ENCODE peak calls at places on chromosomes 6 and 20, in nine cellular contexts. One of them, this sample, is unnamed.

GRCh38 chr6:74899416-74899815 is 306.4 kb downstream of the COL12A1 start:
- DNase-seq in DMS153: no peak
- DNase-seq in GM13976: no peak
- DNase-seq in upper lobe of right lung: no peak
- DNase-seq in M059J: peak; percentile 81
- DNase-seq in aorta: no peak
- DNase-seq in T-cell: no peak
- DNase-seq in fibroblast of mammary gland: peak; percentile 73
- DNase-seq in GM04504: peak; percentile 9
- DNase-seq in this sample: peak; percentile 68

GRCh38 chr20:36098364-36098763 is 56.2 kb upstream of the EPB41L1 start:
- DNase-seq in DMS153: no peak
- DNase-seq in GM13976: no peak
- DNase-seq in upper lobe of right lung: no peak
- DNase-seq in M059J: peak; percentile 71
- DNase-seq in aorta: peak; percentile 28
- DNase-seq in T-cell: no peak
- DNase-seq in fibroblast of mammary gland: peak; percentile 55
- DNase-seq in GM04504: peak; percentile 35
- DNase-seq in this sample: peak; percentile 76

GRCh38 chr6:56760842-56761241 is 118.2 kb upstream of the DST start:
- DNase-seq in DMS153: no peak
- DNase-seq in GM13976: no peak
- DNase-seq in upper lobe of right lung: no peak
- DNase-seq in M059J: peak; percentile 84
- DNase-seq in aorta: no peak
- DNase-seq in T-cell: no peak
- DNase-seq in fibroblast of mammary gland: no peak
- DNase-seq in GM04504: no peak
- DNase-seq in this sample: peak; percentile 75

GRCh38 chr20:48630342-48631075 is 197.3 kb downstream of the PREX1 start:
- DNase-seq in DMS153: no peak
- DNase-seq in GM13976: no peak
- DNase-seq in upper lobe of right lung: no peak
- DNase-seq in M059J: peak; percentile 76
- DNase-seq in aorta: no peak
- DNase-seq in T-cell: no peak
- DNase-seq in fibroblast of mammary gland: no peak
- DNase-seq in GM04504: no peak
- DNase-seq in this sample: peak; percentile 32

GRCh38 chr6:44189257-44189656 is 27.5 kb upstream of the MYMX start:
- DNase-seq in DMS153: no peak
- DNase-seq in GM13976: no peak
- DNase-seq in upper lobe of right lung: peak; percentile 25
- DNase-seq in M059J: peak; percentile 30
- DNase-seq in aorta: peak; percentile 17
- DNase-seq in T-cell: no peak
- DNase-seq in fibroblast of mammary gland: no peak
- DNase-seq in GM04504: no peak
- DNase-seq in this sample: no peak

GRCh38 chr6:125120054-125120590 is 33.5 kb upstream of the TPD52L1 start:
- DNase-seq in DMS153: no peak
- DNase-seq in GM13976: no peak
- DNase-seq in upper lobe of right lung: no peak
- DNase-seq in M059J: no peak
- DNase-seq in aorta: no peak
- DNase-seq in T-cell: no peak
- DNase-seq in fibroblast of mammary gland: no peak
- DNase-seq in GM04504: no peak
- DNase-seq in this sample: no peak

GRCh38 chr6:4848382-4849068 is 72.3 kb downstream of the CDYL start:
- DNase-seq in DMS153: no peak
- DNase-seq in GM13976: no peak
- DNase-seq in upper lobe of right lung: no peak
- DNase-seq in M059J: peak; percentile 26
- DNase-seq in aorta: no peak
- DNase-seq in T-cell: no peak
- DNase-seq in fibroblast of mammary gland: peak; percentile 14
- DNase-seq in GM04504: no peak
- DNase-seq in this sample: peak; percentile 37

GRCh38 chr20:57552471-57552870 is 8.4 kb upstream of the PCK1 start:
- DNase-seq in DMS153: no peak
- DNase-seq in GM13976: no peak
- DNase-seq in upper lobe of right lung: no peak
- DNase-seq in M059J: no peak
- DNase-seq in aorta: no peak
- DNase-seq in T-cell: no peak
- DNase-seq in fibroblast of mammary gland: no peak
- DNase-seq in GM04504: no peak
- DNase-seq in this sample: no peak

GRCh38 chr20:40942775-40943174 is 85.8 kb upstream of the TOP1 start:
- DNase-seq in DMS153: no peak
- DNase-seq in GM13976: no peak
- DNase-seq in upper lobe of right lung: no peak
- DNase-seq in M059J: peak; percentile 71
- DNase-seq in aorta: no peak
- DNase-seq in T-cell: no peak
- DNase-seq in fibroblast of mammary gland: no peak
- DNase-seq in GM04504: no peak
- DNase-seq in this sample: no peak

GRCh38 chr6:96900873-96901272 is 3.2 kb upstream of the NDUFAF4 start:
- DNase-seq in DMS153: no peak
- DNase-seq in GM13976: no peak
- DNase-seq in upper lobe of right lung: no peak
- DNase-seq in M059J: no peak
- DNase-seq in aorta: no peak
- DNase-seq in T-cell: no peak
- DNase-seq in fibroblast of mammary gland: no peak
- DNase-seq in GM04504: no peak
- DNase-seq in this sample: no peak

GRCh38 chr6:65110031-65110430 is 597.0 kb downstream of the EYS start:
- DNase-seq in DMS153: no peak
- DNase-seq in GM13976: no peak
- DNase-seq in upper lobe of right lung: no peak
- DNase-seq in M059J: peak; percentile 20
- DNase-seq in aorta: no peak
- DNase-seq in T-cell: no peak
- DNase-seq in fibroblast of mammary gland: no peak
- DNase-seq in GM04504: no peak
- DNase-seq in this sample: no peak

GRCh38 chr6:149316740-149317655 is 514 bp upstream of the TAB2 start:
- DNase-seq in DMS153: peak; percentile 85
- DNase-seq in GM13976: peak; percentile 90
- DNase-seq in upper lobe of right lung: peak; percentile 96
- DNase-seq in M059J: peak; percentile 96
- DNase-seq in aorta: peak; percentile 97
- DNase-seq in T-cell: peak; percentile 88
- DNase-seq in fibroblast of mammary gland: peak; percentile 84
- DNase-seq in GM04504: peak; percentile 80
- DNase-seq in this sample: peak; percentile 93

GRCh38 chr20:62740286-62741141 is 31.9 kb downstream of the NTSR1 start:
- DNase-seq in DMS153: no peak
- DNase-seq in GM13976: peak; percentile 89
- DNase-seq in upper lobe of right lung: peak; percentile 63
- DNase-seq in M059J: peak; percentile 99
- DNase-seq in aorta: peak; percentile 68
- DNase-seq in T-cell: peak; percentile 72
- DNase-seq in fibroblast of mammary gland: peak; percentile 94
- DNase-seq in GM04504: peak; percentile 46
- DNase-seq in this sample: peak; percentile 91

GRCh38 chr6:13709698-13710551 is 1.7 kb downstream of the RANBP9 start:
- DNase-seq in DMS153: no peak
- DNase-seq in GM13976: no peak
- DNase-seq in upper lobe of right lung: no peak
- DNase-seq in M059J: no peak
- DNase-seq in aorta: no peak
- DNase-seq in T-cell: no peak
- DNase-seq in fibroblast of mammary gland: peak; percentile 56
- DNase-seq in GM04504: no peak
- DNase-seq in this sample: peak; percentile 52

GRCh38 chr6:25342784-25343183 is 63.6 kb downstream of the CARMIL1 start:
- DNase-seq in DMS153: no peak
- DNase-seq in GM13976: no peak
- DNase-seq in upper lobe of right lung: no peak
- DNase-seq in M059J: peak; percentile 38
- DNase-seq in aorta: no peak
- DNase-seq in T-cell: no peak
- DNase-seq in fibroblast of mammary gland: peak; percentile 54
- DNase-seq in GM04504: peak; percentile 28
- DNase-seq in this sample: peak; percentile 62

GRCh38 chr6:91669904-91670295 is 1083.0 kb upstream of the MAP3K7 start:
- DNase-seq in DMS153: no peak
- DNase-seq in GM13976: no peak
- DNase-seq in upper lobe of right lung: no peak
- DNase-seq in M059J: no peak
- DNase-seq in aorta: no peak
- DNase-seq in T-cell: no peak
- DNase-seq in fibroblast of mammary gland: no peak
- DNase-seq in GM04504: no peak
- DNase-seq in this sample: no peak

GRCh38 chr6:77292564-77293546 is 170.4 kb downstream of the HTR1B start:
- DNase-seq in DMS153: no peak
- DNase-seq in GM13976: no peak
- DNase-seq in upper lobe of right lung: no peak
- DNase-seq in M059J: peak; percentile 91
- DNase-seq in aorta: no peak
- DNase-seq in T-cell: no peak
- DNase-seq in fibroblast of mammary gland: peak; percentile 64
- DNase-seq in GM04504: peak; percentile 74
- DNase-seq in this sample: peak; percentile 95

GRCh38 chr6:31400467-31401289 is 2.7 kb upstream of the MICA start:
- DNase-seq in DMS153: no peak
- DNase-seq in GM13976: peak; percentile 76
- DNase-seq in upper lobe of right lung: peak; percentile 92
- DNase-seq in M059J: peak; percentile 81
- DNase-seq in aorta: peak; percentile 91
- DNase-seq in T-cell: peak; percentile 71
- DNase-seq in fibroblast of mammary gland: peak; percentile 65
- DNase-seq in GM04504: no peak
- DNase-seq in this sample: peak; percentile 75

GRCh38 chr6:108175592-108176279 is 9.9 kb downstream of the NR2E1 start:
- DNase-seq in DMS153: peak; percentile 6
- DNase-seq in GM13976: no peak
- DNase-seq in upper lobe of right lung: peak; percentile 69
- DNase-seq in M059J: no peak
- DNase-seq in aorta: no peak
- DNase-seq in T-cell: no peak
- DNase-seq in fibroblast of mammary gland: no peak
- DNase-seq in GM04504: no peak
- DNase-seq in this sample: no peak

GRCh38 chr20:10779911-10780310 is 106.1 kb upstream of the JAG1 start:
- DNase-seq in DMS153: no peak
- DNase-seq in GM13976: no peak
- DNase-seq in upper lobe of right lung: no peak
- DNase-seq in M059J: no peak
- DNase-seq in aorta: no peak
- DNase-seq in T-cell: no peak
- DNase-seq in fibroblast of mammary gland: no peak
- DNase-seq in GM04504: no peak
- DNase-seq in this sample: no peak

GRCh38 chr6:129849456-129849855 is 11.7 kb downstream of the TMEM244 start:
- DNase-seq in DMS153: no peak
- DNase-seq in GM13976: no peak
- DNase-seq in upper lobe of right lung: no peak
- DNase-seq in M059J: peak; percentile 89
- DNase-seq in aorta: no peak
- DNase-seq in T-cell: no peak
- DNase-seq in fibroblast of mammary gland: peak; percentile 96
- DNase-seq in GM04504: peak; percentile 32
- DNase-seq in this sample: peak; percentile 73

GRCh38 chr20:43590036-43590391 is 723 bp upstream of the IFT52 start:
- DNase-seq in DMS153: peak; percentile 4
- DNase-seq in GM13976: peak; percentile 45
- DNase-seq in upper lobe of right lung: no peak
- DNase-seq in M059J: no peak
- DNase-seq in aorta: no peak
- DNase-seq in T-cell: no peak
- DNase-seq in fibroblast of mammary gland: no peak
- DNase-seq in GM04504: no peak
- DNase-seq in this sample: no peak

GRCh38 chr6:148771212-148771601 is 24.4 kb downstream of the UST start:
- DNase-seq in DMS153: peak; percentile 25
- DNase-seq in GM13976: no peak
- DNase-seq in upper lobe of right lung: peak; percentile 73
- DNase-seq in M059J: no peak
- DNase-seq in aorta: no peak
- DNase-seq in T-cell: no peak
- DNase-seq in fibroblast of mammary gland: no peak
- DNase-seq in GM04504: no peak
- DNase-seq in this sample: no peak

GRCh38 chr20:38242848-38243449 is 17.6 kb downstream of the KIAA1755 start:
- DNase-seq in DMS153: no peak
- DNase-seq in GM13976: no peak
- DNase-seq in upper lobe of right lung: peak; percentile 7
- DNase-seq in M059J: peak; percentile 37
- DNase-seq in aorta: no peak
- DNase-seq in T-cell: no peak
- DNase-seq in fibroblast of mammary gland: peak; percentile 41
- DNase-seq in GM04504: no peak
- DNase-seq in this sample: no peak

GRCh38 chr6:37535701-37536461 is 36.2 kb upstream of the CCDC167 start:
- DNase-seq in DMS153: peak; percentile 10
- DNase-seq in GM13976: peak; percentile 74
- DNase-seq in upper lobe of right lung: no peak
- DNase-seq in M059J: peak; percentile 42
- DNase-seq in aorta: no peak
- DNase-seq in T-cell: no peak
- DNase-seq in fibroblast of mammary gland: no peak
- DNase-seq in GM04504: no peak
- DNase-seq in this sample: no peak

GRCh38 chr6:11802886-11803595 is 24.4 kb upstream of the ADTRP start:
- DNase-seq in DMS153: no peak
- DNase-seq in GM13976: no peak
- DNase-seq in upper lobe of right lung: no peak
- DNase-seq in M059J: no peak
- DNase-seq in aorta: no peak
- DNase-seq in T-cell: no peak
- DNase-seq in fibroblast of mammary gland: no peak
- DNase-seq in GM04504: no peak
- DNase-seq in this sample: no peak

GRCh38 chr6:81876977-81877376 is 124.5 kb upstream of the TENT5A start:
- DNase-seq in DMS153: no peak
- DNase-seq in GM13976: no peak
- DNase-seq in upper lobe of right lung: no peak
- DNase-seq in M059J: peak; percentile 76
- DNase-seq in aorta: no peak
- DNase-seq in T-cell: no peak
- DNase-seq in fibroblast of mammary gland: peak; percentile 48
- DNase-seq in GM04504: no peak
- DNase-seq in this sample: peak; percentile 52

GRCh38 chr20:62982124-62983075 is 24.4 kb downstream of the BHLHE23 start:
- DNase-seq in DMS153: no peak
- DNase-seq in GM13976: no peak
- DNase-seq in upper lobe of right lung: no peak
- DNase-seq in M059J: no peak
- DNase-seq in aorta: no peak
- DNase-seq in T-cell: no peak
- DNase-seq in fibroblast of mammary gland: no peak
- DNase-seq in GM04504: no peak
- DNase-seq in this sample: no peak

GRCh38 chr6:152696543-152696942 is 1.2 kb upstream of the MYCT1 start:
- DNase-seq in DMS153: no peak
- DNase-seq in GM13976: no peak
- DNase-seq in upper lobe of right lung: no peak
- DNase-seq in M059J: peak; percentile 69
- DNase-seq in aorta: no peak
- DNase-seq in T-cell: no peak
- DNase-seq in fibroblast of mammary gland: peak; percentile 66
- DNase-seq in GM04504: no peak
- DNase-seq in this sample: peak; percentile 85

GRCh38 chr6:90233994-90234393 is 62.6 kb downstream of the BACH2 start:
- DNase-seq in DMS153: no peak
- DNase-seq in GM13976: no peak
- DNase-seq in upper lobe of right lung: no peak
- DNase-seq in M059J: no peak
- DNase-seq in aorta: no peak
- DNase-seq in T-cell: peak; percentile 68
- DNase-seq in fibroblast of mammary gland: no peak
- DNase-seq in GM04504: no peak
- DNase-seq in this sample: no peak

GRCh38 chr6:145897552-145897951 is 66.6 kb downstream of the SHPRH start:
- DNase-seq in DMS153: no peak
- DNase-seq in GM13976: no peak
- DNase-seq in upper lobe of right lung: no peak
- DNase-seq in M059J: no peak
- DNase-seq in aorta: no peak
- DNase-seq in T-cell: no peak
- DNase-seq in fibroblast of mammary gland: no peak
- DNase-seq in GM04504: no peak
- DNase-seq in this sample: no peak

This sample was measured in EH.